ENCODE peak calls at places on chromosomes 3 and 15, in five cellular contexts. T is sigmoid colon, N is foreskin keratinocyte, L is SK-N-SH, O is upper lobe of right lung. G is an unnamed sample. For H3K27me3, the result is how much of the 10 kb centered on the place peaks cover.

GRCh38 chr15:83205725-83206324 is 1.8 kb downstream of the HDGFL3 start:
- DNase-seq in T (no peak), N (no peak), L (peak), O (no peak), G (no peak)

GRCh38 chr3:50322386-50323091 is at the start of gene HYAL2:
- DNase-seq in T (no peak), N (no peak), L (no peak), O (peak), G (no peak)

GRCh38 chr3:47780727-47781325 is 867 bp downstream of the SMARCC1 start:
- DNase-seq in T (no peak), N (no peak), L (peak), O (no peak), G (no peak)

GRCh38 chr3:72614394-72615074 is 233.7 kb downstream of the SHQ1 start:
- DNase-seq in T (no peak), N (no peak), L (no peak), O (no peak), G (no peak)

GRCh38 chr15:27865926-27866325 is 233.2 kb downstream of the OCA2 start:
- DNase-seq in T (no peak), N (no peak), L (no peak), O (no peak), G (no peak)

GRCh38 chr3:152192936-152193672 is 75.6 kb upstream of the MBNL1 start:
- DNase-seq in T (no peak), N (no peak), L (no peak), O (no peak), G (no peak)

GRCh38 chr3:170346481-170347125 is 10.9 kb upstream of the SKIL start:
- DNase-seq in T (no peak), N (peak), L (no peak), O (no peak), G (no peak)

GRCh38 chr3:112354642-112355333 is 21.8 kb downstream of the CD200 start:
- DNase-seq in T (no peak), N (no peak), L (no peak), O (no peak), G (no peak)

GRCh38 chr3:118817748-118818165 is 216.9 kb downstream of the IGSF11 start:
- DNase-seq in T (no peak), N (peak), L (peak), O (no peak), G (peak)

GRCh38 chr3:1251282-1252060 is 158.6 kb downstream of the CNTN6 start:
- DNase-seq in T (no peak), N (no peak), L (no peak), O (no peak), G (no peak)

GRCh38 chr3:10950476-10951294 is 41.9 kb upstream of the SLC6A1 start:
- DNase-seq in T (no peak), N (no peak), L (peak), O (no peak), G (no peak)
- H3K27me3 ChIP-seq in T (under half), N (under half), L (under half), O (under half), G (under half)

GRCh38 chr3:14631687-14632444 is 19.7 kb upstream of the CCDC174 start:
- DNase-seq in T (no peak), N (no peak), L (no peak), O (no peak), G (no peak)
- H3K27me3 ChIP-seq in T (under half), N (under half), L (under half), O (under half), G (under half)

GRCh38 chr15:72852268-72852667 is 68.7 kb upstream of the ADPGK start:
- DNase-seq in T (no peak), N (no peak), L (no peak), O (no peak), G (no peak)

GRCh38 chr15:72851586-72851985 is 68.0 kb upstream of the ADPGK start:
- DNase-seq in T (no peak), N (no peak), L (no peak), O (no peak), G (no peak)

GRCh38 chr15:72847806-72848205 is 64.2 kb upstream of the ADPGK start:
- DNase-seq in T (no peak), N (no peak), L (no peak), O (no peak), G (no peak)

GRCh38 chr15:72847033-72847432 is 63.5 kb upstream of the ADPGK start:
- DNase-seq in T (no peak), N (no peak), L (no peak), O (no peak), G (no peak)

GRCh38 chr15:72850833-72851232 is 67.3 kb upstream of the ADPGK start:
- DNase-seq in T (no peak), N (no peak), L (no peak), O (no peak), G (no peak)
- H3K27me3 ChIP-seq in T (under half), N (under half), L (under half), O (under half), G (under half)

GRCh38 chr3:133762539-133762938 is 16.3 kb downstream of the TF start:
- DNase-seq in T (no peak), N (no peak), L (no peak), O (no peak), G (no peak)

GRCh38 chr3:133761605-133762484 is 15.7 kb downstream of the TF start:
- DNase-seq in T (no peak), N (no peak), L (no peak), O (no peak), G (no peak)

GRCh38 chr3:133763797-133764734 is 17.9 kb downstream of the TF start:
- DNase-seq in T (no peak), N (no peak), L (no peak), O (no peak), G (no peak)

GRCh38 chr3:133767607-133768006 is 21.4 kb downstream of the TF start:
- DNase-seq in T (no peak), N (no peak), L (no peak), O (no peak), G (no peak)

GRCh38 chr3:133765256-133765655 is 19.1 kb downstream of the TF start:
- DNase-seq in T (no peak), N (no peak), L (no peak), O (no peak), G (no peak)
- H3K27me3 ChIP-seq in T (under half), N (under half), L (under half), O (under half), G (under half)

DNA sequence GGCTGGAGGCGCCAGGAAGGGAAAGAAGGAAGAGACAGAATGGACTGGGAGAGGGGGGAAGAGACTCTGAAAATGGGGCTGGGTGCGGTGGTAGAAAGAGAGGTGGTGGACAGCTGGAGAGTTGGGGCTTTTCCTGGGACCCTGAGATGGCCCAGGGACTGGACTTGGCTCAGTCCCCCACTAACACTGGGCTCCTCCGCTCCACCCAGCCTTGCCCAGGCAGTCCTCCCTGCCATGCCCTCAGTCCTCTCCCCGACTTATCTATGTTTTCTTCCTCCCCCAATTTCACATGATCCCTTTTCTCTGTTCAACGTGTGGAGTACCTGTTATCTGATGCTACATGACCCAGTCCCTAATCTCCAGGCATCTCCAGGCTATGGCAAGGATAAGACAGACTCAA is 6.3 kb upstream of the HCN4 start:
- DNase-seq in T (no peak), N (no peak), L (no peak), O (no peak), G (no peak)
- H3K27me3 ChIP-seq in T (under half), N (half or more), L (under half), O (under half), G (under half)

GRCh38 chr15:66042624-66043023 is 173.3 kb downstream of the RAB11A start:
- DNase-seq in T (no peak), N (peak), L (no peak), O (no peak), G (no peak)

GRCh38 chr15:66038387-66039116 is 169.3 kb downstream of the RAB11A start:
- DNase-seq in T (no peak), N (no peak), L (no peak), O (no peak), G (no peak)

GRCh38 chr15:66039117-66039860 is 170.0 kb downstream of the RAB11A start:
- DNase-seq in T (no peak), N (peak), L (no peak), O (no peak), G (no peak)

GRCh38 chr15:66041276-66041675 is 172.0 kb downstream of the RAB11A start:
- DNase-seq in T (no peak), N (no peak), L (no peak), O (no peak), G (no peak)

GRCh38 chr15:66040211-66040892 is 171.1 kb downstream of the RAB11A start:
- DNase-seq in T (no peak), N (no peak), L (no peak), O (no peak), G (no peak)
- H3K27me3 ChIP-seq in T (under half), N (under half), L (under half), O (under half), G (under half)

GRCh38 chr15:42085721-42086120 is 8.6 kb downstream of the PLA2G4D start:
- DNase-seq in T (no peak), N (no peak), L (no peak), O (no peak), G (no peak)
- H3K27me3 ChIP-seq in T (under half), N (under half), L (under half), O (under half), G (under half)